ENCODE peak calls at places on chromosomes 13 and 19, in eight cellular contexts. J is lower lobe of right lung, S is neural progenitor cell, T is tibial nerve, P is IMR-90, B is endothelial cell of umbilical vein, X is Peyer's patch, N is heart left ventricle. H is an unnamed sample.

GRCh38 chr19:55305983-55306562 is 19.1 kb downstream of the TMEM150B start:
- DNase-seq in J (no peak), S (no peak), T (no peak), P (no peak), B (no peak), X (no peak), N (no peak), H (no peak)

GRCh38 chr13:44050450-44051063 is 170.9 kb downstream of the LACC1 start:
- DNase-seq in J (no peak), S (no peak), T (peak; percentile 15), P (peak; percentile 52), B (peak; percentile 49), X (no peak), N (no peak), H (no peak)

GRCh38 chr13:112605531-112605990 is 17.6 kb upstream of the TUBGCP3 start:
- DNase-seq in J (no peak), S (no peak), T (no peak), P (no peak), B (no peak), X (no peak), N (no peak), H (no peak)

GRCh38 chr19:45405435-45406164 is 731 bp upstream of the PPP1R13L start:
- DNase-seq in J (peak; percentile 92), S (peak; percentile 92), T (peak; percentile 81), P (peak; percentile 80), B (peak; percentile 93), X (peak; percentile 87), N (peak; percentile 92), H (peak; percentile 93)

GRCh38 chr13:23488442-23488841 is 54.9 kb upstream of the SACS start:
- DNase-seq in J (no peak), S (no peak), T (no peak), P (peak; percentile 79), B (peak; percentile 16), X (no peak), N (no peak), H (no peak)

GRCh38 chr13:84994582-84994981 is 804.6 kb downstream of the SLITRK6 start:
- DNase-seq in J (no peak), S (no peak), T (no peak), P (no peak), B (no peak), X (no peak), N (no peak), H (no peak)

GRCh38 chr19:1619094-1619439 is 13.8 kb upstream of the UQCR11 start:
- DNase-seq in J (no peak), S (no peak), T (no peak), P (no peak), B (no peak), X (no peak), N (no peak), H (no peak)

GRCh38 chr19:47485210-47485609 is 1.2 kb upstream of the KPTN start:
- DNase-seq in J (no peak), S (no peak), T (no peak), P (no peak), B (no peak), X (peak; percentile 47), N (no peak), H (no peak)

GRCh38 chr19:13350761-13351160 is 155.5 kb downstream of the CACNA1A start:
- DNase-seq in J (no peak), S (no peak), T (no peak), P (peak; percentile 9), B (no peak), X (no peak), N (no peak), H (no peak)

GRCh38 chr13:104140557-104140956 is 1074.3 kb upstream of the SLC10A2 start:
- DNase-seq in J (no peak), S (no peak), T (no peak), P (no peak), B (peak; percentile 18), X (no peak), N (no peak), H (no peak)

GRCh38 chr13:102033316-102033715 is 368.5 kb downstream of the FGF14 start:
- DNase-seq in J (no peak), S (no peak), T (no peak), P (no peak), B (no peak), X (no peak), N (no peak), H (no peak)

GRCh38 chr13:71879945-71880344 is 12.9 kb upstream of the DACH1 start:
- DNase-seq in J (no peak), S (no peak), T (no peak), P (no peak), B (no peak), X (no peak), N (no peak), H (no peak)

GRCh38 chr13:98297043-98297442 is 120.0 kb upstream of the RNF113B start:
- DNase-seq in J (no peak), S (no peak), T (no peak), P (no peak), B (no peak), X (no peak), N (no peak), H (no peak)

GRCh38 chr19:43438291-43439162 is 23.8 kb downstream of the TEX101 start:
- DNase-seq in J (no peak), S (no peak), T (no peak), P (peak; percentile 67), B (no peak), X (peak; percentile 20), N (peak; percentile 74), H (no peak)

GRCh38 chr13:40149611-40150283 is 494.3 kb downstream of the COG6 start:
- DNase-seq in J (no peak), S (no peak), T (peak; percentile 34), P (peak; percentile 53), B (peak; percentile 98), X (no peak), N (no peak), H (no peak)

GRCh38 chr19:10567696-10568443 is 909 bp downstream of the CDKN2D start:
- DNase-seq in J (no peak), S (no peak), T (no peak), P (no peak), B (no peak), X (peak; percentile 33), N (no peak), H (no peak)

GRCh38 chr13:31731923-31732322 is 7.4 kb upstream of the RXFP2 start:
- DNase-seq in J (no peak), S (no peak), T (no peak), P (no peak), B (peak; percentile 50), X (no peak), N (no peak), H (no peak)

GRCh38 chr19:17948967-17949930 is 16.4 kb downstream of the CCDC124 start:
- DNase-seq in J (no peak), S (peak; percentile 43), T (no peak), P (no peak), B (no peak), X (no peak), N (no peak), H (no peak)

GRCh38 chr19:38452430-38453366 is 19.2 kb downstream of the RYR1 start:
- DNase-seq in J (no peak), S (peak; percentile 72), T (no peak), P (no peak), B (no peak), X (no peak), N (no peak), H (no peak)

GRCh38 chr13:47639716-47640447 is 361.2 kb downstream of the SUCLA2 start:
- DNase-seq in J (no peak), S (no peak), T (no peak), P (no peak), B (no peak), X (no peak), N (no peak), H (no peak)

GRCh38 chr13:110683921-110684320 is 22.0 kb downstream of the CARS2 start:
- DNase-seq in J (no peak), S (no peak), T (no peak), P (no peak), B (no peak), X (no peak), N (no peak), H (no peak)

GRCh38 chr13:78649997-78650724 is 8.8 kb downstream of the OBI1 start:
- DNase-seq in J (no peak), S (no peak), T (no peak), P (no peak), B (peak; percentile 69), X (no peak), N (no peak), H (no peak)

GRCh38 chr13:105907319-105908019 is 628.0 kb downstream of the EFNB2 start:
- DNase-seq in J (no peak), S (no peak), T (no peak), P (no peak), B (no peak), X (no peak), N (no peak), H (no peak)

GRCh38 chr13:63773476-63773875 is 2357.8 kb upstream of the PCDH20 start:
- DNase-seq in J (no peak), S (no peak), T (no peak), P (no peak), B (no peak), X (no peak), N (no peak), H (no peak)
- TF ChIP-seq CTCF in J (no peak), S (no peak), T (no peak), P (no peak), B (no peak), X (no peak), N (no peak), H (no peak)

GRCh38 chr19:28394705-28395104 is 818.2 kb downstream of the UQCRFS1 start:
- DNase-seq in J (no peak), S (no peak), T (no peak), P (no peak), B (no peak), X (no peak), N (no peak), H (no peak)
- H3K4me1 ChIP-seq in J (no peaks in the 10 kb centered on the region), S (peaks cover 14% of the 10 kb centered on the region), T (no peaks in the 10 kb centered on the region), P (no peaks in the 10 kb centered on the region), B (no peaks in the 10 kb centered on the region), X (no peaks in the 10 kb centered on the region), N (no peaks in the 10 kb centered on the region), H (no peaks in the 10 kb centered on the region)

GRCh38 chr19:34960103-34960805 is 3.8 kb downstream of the ZNF792 start:
- DNase-seq in J (no peak), S (no peak), T (no peak), P (peak; percentile 86), B (no peak), X (no peak), N (no peak), H (no peak)
- H3K4me3 ChIP-seq in J (no peak overlapping the region), S (no peak overlapping the region), T (no peak overlapping the region), P (no peak overlapping the region), B (no peak overlapping the region), X (no peak overlapping the region), N (no peak overlapping the region), H (no peak overlapping the region)

GRCh38 chr19:51668167-51668566 is 21.5 kb upstream of the SIGLEC14 start:
- DNase-seq in J (no peak), S (no peak), T (no peak), P (no peak), B (no peak), X (no peak), N (no peak), H (no peak)

GRCh38 chr19:51660975-51661600 is 14.5 kb upstream of the SIGLEC14 start:
- DNase-seq in J (peak; percentile 54), S (peak; percentile 93), T (peak; percentile 85), P (peak; percentile 72), B (peak; percentile 69), X (peak; percentile 89), N (peak; percentile 79), H (peak; percentile 63)

GRCh38 chr19:51663650-51664049 is 17.0 kb upstream of the SIGLEC14 start:
- DNase-seq in J (no peak), S (no peak), T (no peak), P (no peak), B (no peak), X (no peak), N (no peak), H (no peak)

GRCh38 chr19:51664131-51664530 is 17.5 kb upstream of the SIGLEC14 start:
- DNase-seq in J (no peak), S (no peak), T (no peak), P (no peak), B (no peak), X (no peak), N (no peak), H (no peak)

GRCh38 chr19:51664997-51665396 is 18.4 kb upstream of the SIGLEC14 start:
- DNase-seq in J (no peak), S (no peak), T (no peak), P (no peak), B (no peak), X (no peak), N (no peak), H (no peak)
- TF ChIP-seq CTCF in J (no peak), S (no peak), T (no peak), P (peak; percentile 41), B (no peak), X (no peak), N (no peak), H (no peak)